ENCODE peak calls at places on chromosomes 11 and 22, in nine cellular contexts. I is amygdala, A is astrocyte of the hippocampus, D is astrocyte of the spinal cord, L is left lung, F is A549, N is suprapubic skin, V is fibroblast of mammary gland, T is AG10803. O is an unnamed sample.

GRCh38 chr22:37218771-37219411 is 6.6 kb upstream of the SSTR3 start:
- DNase-seq in I (no peak), A (no peak), D (no peak), L (peak), F (no peak), N (no peak), V (no peak), T (no peak), O (no peak)

GRCh38 chr11:46484101-46484500 is 92.5 kb upstream of the CHRM4 start:
- DNase-seq in I (no peak), A (no peak), D (no peak), L (no peak), F (no peak), N (no peak), V (no peak), T (no peak), O (no peak)

GRCh38 chr11:2555376-2555775 is 110.6 kb downstream of the KCNQ1 start:
- DNase-seq in I (no peak), A (no peak), D (no peak), L (no peak), F (no peak), N (no peak), V (no peak), T (no peak), O (no peak)

GRCh38 chr11:47372422-47372821 is 5.9 kb downstream of the SPI1 start:
- DNase-seq in I (no peak), A (no peak), D (no peak), L (no peak), F (no peak), N (no peak), V (no peak), T (no peak), O (no peak)

GRCh38 chr11:28757725-28758515 is 649.7 kb downstream of the METTL15 start:
- DNase-seq in I (no peak), A (peak), D (peak), L (no peak), F (peak), N (no peak), V (no peak), T (peak), O (no peak)

GRCh38 chr11:99568808-99569207 is 548.1 kb downstream of the CNTN5 start:
- DNase-seq in I (no peak), A (no peak), D (no peak), L (no peak), F (no peak), N (no peak), V (no peak), T (no peak), O (no peak)

GRCh38 chr11:87819141-87819540 is 356.1 kb downstream of the RAB38 start:
- DNase-seq in I (no peak), A (peak), D (peak), L (no peak), F (no peak), N (no peak), V (peak), T (peak), O (no peak)

GRCh38 chr11:113370634-113371033 is 16.9 kb upstream of the ANKK1 start:
- DNase-seq in I (no peak), A (no peak), D (no peak), L (no peak), F (no peak), N (no peak), V (no peak), T (no peak), O (no peak)

GRCh38 chr11:66727282-66727882 is 1.6 kb downstream of the SPTBN2 start:
- DNase-seq in I (no peak), A (peak), D (peak), L (peak), F (peak), N (no peak), V (no peak), T (no peak), O (no peak)

GRCh38 chr11:5689551-5689983 is at the start of gene TRIM22:
- DNase-seq in I (no peak), A (peak), D (peak), L (no peak), F (no peak), N (no peak), V (peak), T (peak), O (peak)

GRCh38 chr11:74373382-74373781 is 24.9 kb downstream of the PGM2L1 start:
- DNase-seq in I (no peak), A (no peak), D (peak), L (no peak), F (no peak), N (no peak), V (no peak), T (no peak), O (no peak)

GRCh38 chr22:20495861-20496681 is 476 bp upstream of the KLHL22 start:
- DNase-seq in I (peak), A (peak), D (peak), L (peak), F (peak), N (peak), V (peak), T (peak), O (peak)

GRCh38 chr22:42562282-42562681 is 8.5 kb downstream of the SERHL2 start:
- DNase-seq in I (no peak), A (no peak), D (no peak), L (no peak), F (no peak), N (no peak), V (no peak), T (no peak), O (no peak)

GRCh38 chr11:85947431-85948272 is 92.5 kb downstream of the CCDC83 start:
- DNase-seq in I (no peak), A (peak), D (peak), L (no peak), F (peak), N (no peak), V (peak), T (peak), O (peak)

GRCh38 chr11:59550842-59551650 is 39.7 kb downstream of the OR4D9 start:
- DNase-seq in I (peak), A (peak), D (peak), L (no peak), F (no peak), N (peak), V (peak), T (peak), O (peak)

GRCh38 chr11:34140149-34140548 is 34.7 kb downstream of the NAT10 start:
- DNase-seq in I (no peak), A (no peak), D (no peak), L (peak), F (no peak), N (peak), V (no peak), T (no peak), O (no peak)

GRCh38 chr11:134821422-134821821 is 409.4 kb upstream of the B3GAT1 start:
- DNase-seq in I (no peak), A (no peak), D (no peak), L (no peak), F (no peak), N (no peak), V (no peak), T (no peak), O (no peak)

GRCh38 chr22:26713823-26714449 is 56.5 kb downstream of the MIAT start:
- DNase-seq in I (no peak), A (peak), D (peak), L (no peak), F (no peak), N (no peak), V (peak), T (peak), O (no peak)

GRCh38 chr11:93921695-93922468 is 71.5 kb upstream of the VSTM5 start:
- DNase-seq in I (no peak), A (peak), D (peak), L (no peak), F (peak), N (no peak), V (peak), T (peak), O (peak)

GRCh38 chr11:45984192-45984591 is 61.7 kb downstream of the LARGE2 start:
- DNase-seq in I (no peak), A (no peak), D (no peak), L (no peak), F (no peak), N (no peak), V (no peak), T (no peak), O (no peak)

GRCh38 chr11:114152162-114152561 is 92.7 kb downstream of the ZBTB16 start:
- DNase-seq in I (no peak), A (no peak), D (no peak), L (no peak), F (no peak), N (no peak), V (no peak), T (no peak), O (no peak)

GRCh38 chr11:1151366-1152315 is 6.1 kb upstream of the MUC5AC start:
- DNase-seq in I (no peak), A (no peak), D (no peak), L (peak), F (no peak), N (no peak), V (no peak), T (no peak), O (no peak)

GRCh38 chr11:14179126-14179820 is 179.7 kb downstream of the RRAS2 start:
- DNase-seq in I (no peak), A (peak), D (peak), L (no peak), F (no peak), N (no peak), V (peak), T (peak), O (no peak)

GRCh38 chr11:26556582-26556981 is 15.5 kb downstream of the MUC15 start:
- DNase-seq in I (no peak), A (no peak), D (no peak), L (no peak), F (no peak), N (no peak), V (no peak), T (no peak), O (no peak)

GRCh38 chr11:95993438-95994339 is 69.8 kb upstream of the MTMR2 start:
- DNase-seq in I (no peak), A (no peak), D (no peak), L (no peak), F (no peak), N (no peak), V (no peak), T (no peak), O (no peak)

GRCh38 chr22:43481528-43482309 is 69.9 kb downstream of the MPPED1 start:
- DNase-seq in I (no peak), A (no peak), D (no peak), L (peak), F (no peak), N (no peak), V (no peak), T (no peak), O (no peak)

GRCh38 chr11:45208135-45208534 is 61.7 kb downstream of the PRDM11 start:
- DNase-seq in I (no peak), A (no peak), D (no peak), L (no peak), F (no peak), N (no peak), V (no peak), T (no peak), O (no peak)

GRCh38 chr11:12876340-12876739 is 132.8 kb upstream of the RASSF10 start:
- DNase-seq in I (no peak), A (no peak), D (no peak), L (no peak), F (no peak), N (no peak), V (peak), T (peak), O (no peak)

GRCh38 chr11:86464509-86465221 is 90.0 kb downstream of the CCDC81 start:
- DNase-seq in I (no peak), A (no peak), D (no peak), L (no peak), F (no peak), N (no peak), V (no peak), T (no peak), O (no peak)

GRCh38 chr22:32555546-32555945 is 80.9 kb downstream of the FBXO7 start:
- DNase-seq in I (no peak), A (peak), D (no peak), L (no peak), F (no peak), N (no peak), V (no peak), T (no peak), O (no peak)

GRCh38 chr11:29093416-29093815 is 923.4 kb downstream of the KCNA4 start:
- DNase-seq in I (no peak), A (peak), D (peak), L (no peak), F (peak), N (no peak), V (no peak), T (peak), O (no peak)

GRCh38 chr11:68373810-68374501 is 61.6 kb downstream of the LRP5 start:
- DNase-seq in I (no peak), A (peak), D (peak), L (no peak), F (no peak), N (no peak), V (peak), T (peak), O (no peak)

GRCh38 chr11:6402561-6402981 is 12.3 kb downstream of the SMPD1 start:
- DNase-seq in I (no peak), A (no peak), D (no peak), L (no peak), F (no peak), N (no peak), V (no peak), T (no peak), O (no peak)

GRCh38 chr11:64259533-64260067 is 8.3 kb downstream of the PLCB3 start:
- DNase-seq in I (no peak), A (no peak), D (no peak), L (no peak), F (no peak), N (no peak), V (no peak), T (no peak), O (no peak)

GRCh38 chr22:25582946-25583345 is 18.5 kb downstream of the GRK3 start:
- DNase-seq in I (no peak), A (no peak), D (no peak), L (no peak), F (no peak), N (no peak), V (peak), T (peak), O (no peak)

GRCh38 chr11:130418756-130419155 is 9.7 kb downstream of the ADAMTS8 start:
- DNase-seq in I (no peak), A (no peak), D (peak), L (no peak), F (no peak), N (no peak), V (no peak), T (peak), O (no peak)